ENCODE peak calls at places on chromosomes 16 and 17, in nine cellular contexts. One of them, this sample, is unnamed.
A peak's percentile ranks its signal among the peaks of the same experiment; 100 is the strongest.

GRCh38 chr17:43661699-43662431 is at the start of gene MEOX1:
- DNase-seq in colonic mucosa: no peak
- DNase-seq in left lung: no peak
- DNase-seq in lower lobe of right lung: no peak
- DNase-seq in astrocyte: peak; percentile 85
- DNase-seq in mucosa of descending colon: no peak
- DNase-seq in WTC11: no peak
- DNase-seq in RWPE2: no peak
- DNase-seq in coronary artery: no peak
- DNase-seq in this sample: peak; percentile 71

GRCh38 chr16:14501331-14502255 is 128.5 kb downstream of the PARN start:
- DNase-seq in coronary artery: peak; percentile 94
- DNase-seq in lower lobe of right lung: peak; percentile 83
- DNase-seq in mucosa of descending colon: peak; percentile 66
- DNase-seq in RWPE2: peak; percentile 81
- DNase-seq in astrocyte: peak; percentile 97
- DNase-seq in left lung: peak; percentile 86
- DNase-seq in colonic mucosa: peak; percentile 58
- DNase-seq in WTC11: peak; percentile 63
- DNase-seq in this sample: peak; percentile 95

GRCh38 chr16:12113581-12114375 is 137.2 kb downstream of the SNX29 start:
- DNase-seq in astrocyte: no peak
- DNase-seq in colonic mucosa: no peak
- DNase-seq in WTC11: no peak
- DNase-seq in lower lobe of right lung: no peak
- DNase-seq in RWPE2: no peak
- DNase-seq in left lung: no peak
- DNase-seq in mucosa of descending colon: no peak
- DNase-seq in coronary artery: no peak
- DNase-seq in this sample: no peak

GRCh38 chr16:88803264-88803987 is at the start of gene CDT1:
- DNase-seq in lower lobe of right lung: peak; percentile 89
- DNase-seq in mucosa of descending colon: peak; percentile 93
- DNase-seq in colonic mucosa: peak; percentile 83
- DNase-seq in RWPE2: peak; percentile 75
- DNase-seq in astrocyte: peak; percentile 32
- DNase-seq in coronary artery: no peak
- DNase-seq in left lung: peak; percentile 96
- DNase-seq in WTC11: peak; percentile 77
- DNase-seq in this sample: peak; percentile 58

GRCh38 chr17:36940313-36941264 is 3.3 kb downstream of the LHX1 start:
- DNase-seq in astrocyte: no peak
- DNase-seq in left lung: no peak
- DNase-seq in WTC11: peak; percentile 36
- DNase-seq in coronary artery: no peak
- DNase-seq in mucosa of descending colon: no peak
- DNase-seq in RWPE2: no peak
- DNase-seq in lower lobe of right lung: no peak
- DNase-seq in colonic mucosa: no peak
- DNase-seq in this sample: no peak

GRCh38 chr17:77771998-77772397 is 186.5 kb upstream of the TNRC6C start:
- DNase-seq in coronary artery: no peak
- DNase-seq in left lung: no peak
- DNase-seq in WTC11: no peak
- DNase-seq in RWPE2: no peak
- DNase-seq in lower lobe of right lung: no peak
- DNase-seq in colonic mucosa: no peak
- DNase-seq in astrocyte: no peak
- DNase-seq in mucosa of descending colon: no peak
- DNase-seq in this sample: no peak

GRCh38 chr17:46818319-46818928 is at the start of gene WNT3:
- DNase-seq in colonic mucosa: no peak
- DNase-seq in coronary artery: no peak
- DNase-seq in left lung: peak; percentile 83
- DNase-seq in WTC11: peak; percentile 86
- DNase-seq in lower lobe of right lung: peak; percentile 51
- DNase-seq in mucosa of descending colon: peak; percentile 44
- DNase-seq in RWPE2: no peak
- DNase-seq in astrocyte: no peak
- DNase-seq in this sample: no peak

GRCh38 chr16:54398986-54399385 is 112.4 kb upstream of the IRX3 start:
- DNase-seq in astrocyte: no peak
- DNase-seq in lower lobe of right lung: no peak
- DNase-seq in mucosa of descending colon: no peak
- DNase-seq in colonic mucosa: no peak
- DNase-seq in left lung: no peak
- DNase-seq in coronary artery: no peak
- DNase-seq in WTC11: no peak
- DNase-seq in RWPE2: no peak
- DNase-seq in this sample: no peak

GRCh38 chr17:61490540-61490975 is 38.3 kb downstream of the TBX4 start:
- DNase-seq in mucosa of descending colon: no peak
- DNase-seq in lower lobe of right lung: no peak
- DNase-seq in colonic mucosa: no peak
- DNase-seq in coronary artery: peak; percentile 67
- DNase-seq in RWPE2: no peak
- DNase-seq in astrocyte: peak; percentile 73
- DNase-seq in left lung: peak; percentile 37
- DNase-seq in WTC11: no peak
- DNase-seq in this sample: peak; percentile 79

GRCh38 chr16:75019007-75019406 is 20.2 kb downstream of the ZNRF1 start:
- DNase-seq in left lung: no peak
- DNase-seq in coronary artery: no peak
- DNase-seq in WTC11: no peak
- DNase-seq in RWPE2: no peak
- DNase-seq in lower lobe of right lung: no peak
- DNase-seq in mucosa of descending colon: no peak
- DNase-seq in astrocyte: no peak
- DNase-seq in colonic mucosa: no peak
- DNase-seq in this sample: no peak

GRCh38 chr17:71601894-71602504 is 518.8 kb upstream of the SOX9 start:
- DNase-seq in colonic mucosa: no peak
- DNase-seq in lower lobe of right lung: no peak
- DNase-seq in coronary artery: no peak
- DNase-seq in mucosa of descending colon: no peak
- DNase-seq in astrocyte: no peak
- DNase-seq in left lung: no peak
- DNase-seq in RWPE2: no peak
- DNase-seq in WTC11: no peak
- DNase-seq in this sample: no peak

GRCh38 chr16:80463303-80463702 is 77.5 kb upstream of the DYNLRB2 start:
- DNase-seq in colonic mucosa: no peak
- DNase-seq in lower lobe of right lung: no peak
- DNase-seq in astrocyte: no peak
- DNase-seq in left lung: no peak
- DNase-seq in RWPE2: no peak
- DNase-seq in mucosa of descending colon: no peak
- DNase-seq in WTC11: no peak
- DNase-seq in coronary artery: no peak
- DNase-seq in this sample: no peak

GRCh38 chr16:80459331-80459777 is 81.4 kb upstream of the DYNLRB2 start:
- DNase-seq in mucosa of descending colon: no peak
- DNase-seq in WTC11: no peak
- DNase-seq in astrocyte: peak; percentile 77
- DNase-seq in colonic mucosa: no peak
- DNase-seq in RWPE2: no peak
- DNase-seq in coronary artery: no peak
- DNase-seq in lower lobe of right lung: no peak
- DNase-seq in left lung: no peak
- DNase-seq in this sample: peak; percentile 82

GRCh38 chr16:80460004-80460403 is 80.8 kb upstream of the DYNLRB2 start:
- DNase-seq in left lung: no peak
- DNase-seq in RWPE2: no peak
- DNase-seq in WTC11: no peak
- DNase-seq in mucosa of descending colon: no peak
- DNase-seq in colonic mucosa: no peak
- DNase-seq in lower lobe of right lung: no peak
- DNase-seq in coronary artery: no peak
- DNase-seq in astrocyte: peak; percentile 12
- DNase-seq in this sample: no peak

GRCh38 chr16:80462902-80463301 is 77.9 kb upstream of the DYNLRB2 start:
- DNase-seq in coronary artery: no peak
- DNase-seq in mucosa of descending colon: no peak
- DNase-seq in RWPE2: no peak
- DNase-seq in left lung: no peak
- DNase-seq in astrocyte: no peak
- DNase-seq in lower lobe of right lung: no peak
- DNase-seq in WTC11: no peak
- DNase-seq in colonic mucosa: no peak
- DNase-seq in this sample: no peak

DNA sequence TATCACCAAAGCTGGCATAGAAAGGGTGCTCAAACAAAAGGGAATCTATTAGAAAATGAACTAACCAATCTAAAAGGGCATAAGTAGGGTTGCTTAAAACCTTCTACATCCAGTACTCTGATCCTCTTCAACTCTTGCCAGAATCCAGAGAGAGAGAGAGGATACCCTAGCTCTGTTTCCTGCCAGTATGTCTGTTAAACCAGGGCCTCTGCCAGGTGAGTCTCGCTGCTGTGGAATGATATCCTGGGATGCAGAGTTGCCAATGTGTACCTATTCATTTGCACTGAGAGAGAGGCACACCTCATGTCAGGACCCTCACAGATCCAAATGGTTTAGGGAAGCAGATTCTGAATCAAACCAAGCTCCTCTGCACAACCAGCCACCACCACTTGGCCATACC is 79.8 kb upstream of the DYNLRB2 start:
- DNase-seq in left lung: no peak
- DNase-seq in WTC11: no peak
- DNase-seq in coronary artery: no peak
- DNase-seq in colonic mucosa: no peak
- DNase-seq in RWPE2: no peak
- DNase-seq in astrocyte: no peak
- DNase-seq in mucosa of descending colon: no peak
- DNase-seq in lower lobe of right lung: no peak
- DNase-seq in this sample: no peak
- TF ChIP-seq CTCF in left lung: no peak
- TF ChIP-seq CTCF in WTC11: no peak
- TF ChIP-seq CTCF in coronary artery: no peak
- TF ChIP-seq CTCF in colonic mucosa: no peak
- TF ChIP-seq CTCF in RWPE2: no peak
- TF ChIP-seq CTCF in astrocyte: no peak
- TF ChIP-seq CTCF in mucosa of descending colon: no peak
- TF ChIP-seq CTCF in lower lobe of right lung: no peak
- TF ChIP-seq CTCF in this sample: no peak

GRCh38 chr16:23832882-23833281 is 2.9 kb upstream of the PRKCB start:
- DNase-seq in left lung: no peak
- DNase-seq in coronary artery: no peak
- DNase-seq in astrocyte: no peak
- DNase-seq in lower lobe of right lung: no peak
- DNase-seq in WTC11: no peak
- DNase-seq in RWPE2: no peak
- DNase-seq in colonic mucosa: no peak
- DNase-seq in mucosa of descending colon: no peak
- DNase-seq in this sample: no peak

GRCh38 chr16:23829454-23829853 is 6.3 kb upstream of the PRKCB start:
- DNase-seq in left lung: no peak
- DNase-seq in RWPE2: no peak
- DNase-seq in WTC11: no peak
- DNase-seq in lower lobe of right lung: no peak
- DNase-seq in coronary artery: no peak
- DNase-seq in colonic mucosa: no peak
- DNase-seq in astrocyte: no peak
- DNase-seq in mucosa of descending colon: no peak
- DNase-seq in this sample: no peak

GRCh38 chr16:23833504-23833903 is 2.3 kb upstream of the PRKCB start:
- DNase-seq in mucosa of descending colon: no peak
- DNase-seq in left lung: no peak
- DNase-seq in coronary artery: no peak
- DNase-seq in lower lobe of right lung: no peak
- DNase-seq in colonic mucosa: no peak
- DNase-seq in RWPE2: no peak
- DNase-seq in astrocyte: no peak
- DNase-seq in WTC11: no peak
- DNase-seq in this sample: no peak

GRCh38 chr16:23827245-23827543 is 8.6 kb upstream of the PRKCB start:
- DNase-seq in WTC11: no peak
- DNase-seq in lower lobe of right lung: no peak
- DNase-seq in coronary artery: no peak
- DNase-seq in RWPE2: no peak
- DNase-seq in astrocyte: no peak
- DNase-seq in mucosa of descending colon: no peak
- DNase-seq in colonic mucosa: no peak
- DNase-seq in left lung: no peak
- DNase-seq in this sample: no peak

GRCh38 chr16:23830276-23830675 is 5.5 kb upstream of the PRKCB start:
- DNase-seq in RWPE2: no peak
- DNase-seq in mucosa of descending colon: no peak
- DNase-seq in astrocyte: no peak
- DNase-seq in left lung: no peak
- DNase-seq in lower lobe of right lung: no peak
- DNase-seq in WTC11: no peak
- DNase-seq in coronary artery: no peak
- DNase-seq in colonic mucosa: no peak
- DNase-seq in this sample: no peak
- TF ChIP-seq CTCF in RWPE2: no peak
- TF ChIP-seq CTCF in mucosa of descending colon: no peak
- TF ChIP-seq CTCF in astrocyte: no peak
- TF ChIP-seq CTCF in left lung: no peak
- TF ChIP-seq CTCF in lower lobe of right lung: no peak
- TF ChIP-seq CTCF in WTC11: no peak
- TF ChIP-seq CTCF in coronary artery: no peak
- TF ChIP-seq CTCF in colonic mucosa: no peak
- TF ChIP-seq CTCF in this sample: no peak

GRCh38 chr16:67386861-67387455 is 6.3 kb downstream of the TPPP3 start:
- DNase-seq in colonic mucosa: no peak
- DNase-seq in astrocyte: no peak
- DNase-seq in RWPE2: peak; percentile 29
- DNase-seq in mucosa of descending colon: no peak
- DNase-seq in lower lobe of right lung: no peak
- DNase-seq in coronary artery: no peak
- DNase-seq in WTC11: no peak
- DNase-seq in left lung: no peak
- DNase-seq in this sample: no peak
- TF ChIP-seq CTCF in colonic mucosa: no peak
- TF ChIP-seq CTCF in astrocyte: no peak
- TF ChIP-seq CTCF in RWPE2: no peak
- TF ChIP-seq CTCF in mucosa of descending colon: no peak
- TF ChIP-seq CTCF in lower lobe of right lung: no peak
- TF ChIP-seq CTCF in coronary artery: no peak
- TF ChIP-seq CTCF in WTC11: no peak
- TF ChIP-seq CTCF in left lung: no peak
- TF ChIP-seq CTCF in this sample: no peak

GRCh38 chr16:303760-304505 is 21.0 kb downstream of the PDIA2 start:
- DNase-seq in left lung: no peak
- DNase-seq in colonic mucosa: no peak
- DNase-seq in WTC11: no peak
- DNase-seq in astrocyte: no peak
- DNase-seq in lower lobe of right lung: no peak
- DNase-seq in mucosa of descending colon: peak; percentile 35
- DNase-seq in RWPE2: no peak
- DNase-seq in coronary artery: no peak
- DNase-seq in this sample: no peak
- TF ChIP-seq CTCF in left lung: no peak
- TF ChIP-seq CTCF in colonic mucosa: no peak
- TF ChIP-seq CTCF in WTC11: no peak
- TF ChIP-seq CTCF in astrocyte: no peak
- TF ChIP-seq CTCF in lower lobe of right lung: no peak
- TF ChIP-seq CTCF in mucosa of descending colon: no peak
- TF ChIP-seq CTCF in RWPE2: no peak
- TF ChIP-seq CTCF in coronary artery: no peak
- TF ChIP-seq CTCF in this sample: no peak

GRCh38 chr17:19738073-19738449 is 10.0 kb downstream of the ALDH3A1 start:
- DNase-seq in astrocyte: no peak
- DNase-seq in mucosa of descending colon: no peak
- DNase-seq in WTC11: no peak
- DNase-seq in lower lobe of right lung: no peak
- DNase-seq in left lung: peak; percentile 62
- DNase-seq in colonic mucosa: no peak
- DNase-seq in RWPE2: peak; percentile 45
- DNase-seq in coronary artery: no peak
- DNase-seq in this sample: no peak
- TF ChIP-seq CTCF in astrocyte: no peak
- TF ChIP-seq CTCF in mucosa of descending colon: no peak
- TF ChIP-seq CTCF in WTC11: no peak
- TF ChIP-seq CTCF in lower lobe of right lung: no peak
- TF ChIP-seq CTCF in left lung: no peak
- TF ChIP-seq CTCF in colonic mucosa: no peak
- TF ChIP-seq CTCF in RWPE2: no peak
- TF ChIP-seq CTCF in coronary artery: no peak
- TF ChIP-seq CTCF in this sample: no peak

This sample was measured in fibroblast of lung.